ENCODE peak calls at places on chromosomes 16 and 17, in ten cellular contexts. G is stimulated activated CD4-positive, alpha-beta T cell treated with anti-CD3 and anti-CD28 coated beads, Interleukin-12 subunit alpha, Interleukin-12 subunit beta, amount 100 ng/mL, for 4 hours; U is transverse colon; X is uterus; I is NCI-H345; K is Caki2; D is dorsolateral prefrontal cortex; C is iPS DF 6.9; W is kidney glomerular epithelial cell; P is activated naive CD8-positive, alpha-beta T cell treated with anti-CD3 and anti-CD28 coated beads, Interleukin-2, amount 10 ng/mL, durations not matched to agents 7 days and 5 days. R is an unnamed sample.
A peak's percentile ranks its signal among the peaks of the same experiment; 100 is the strongest.

GRCh38 chr17:81245024-81245664 is 6.0 kb downstream of the NDUFAF8 start:
- DNase-seq in I (no peak), W (peak; percentile 89), D (no peak), K (peak; percentile 69), C (no peak), G (no peak), U (no peak), P (no peak), X (no peak), R (no peak)

GRCh38 chr16:64356267-64356666 is 765.6 kb downstream of the CDH11 start:
- DNase-seq in D (no peak), X (no peak), W (peak; percentile 98), P (no peak), C (no peak), I (no peak), U (no peak), G (no peak), K (peak; percentile 90), R (peak; percentile 69)

GRCh38 chr17:19316756-19317358 is 45.7 kb downstream of the B9D1 start:
- DNase-seq in U (no peak), D (peak; percentile 34), K (no peak), C (no peak), G (no peak), P (no peak), I (no peak), W (peak; percentile 91), X (no peak), R (peak; percentile 52)

GRCh38 chr16:589658-590159 is at the start of gene RAB40C:
- DNase-seq in C (peak; percentile 91), K (peak; percentile 97), G (peak; percentile 99), I (peak; percentile 98), U (peak; percentile 99), P (peak; percentile 97), W (peak; percentile 94), D (peak; percentile 99), X (peak; percentile 99), R (peak; percentile 94)

GRCh38 chr16:11560701-11561439 is 25.8 kb downstream of the LITAF start:
- DNase-seq in G (no peak), D (no peak), I (no peak), U (peak; percentile 26), C (no peak), X (peak; percentile 68), W (no peak), K (no peak), P (peak; percentile 61), R (no peak)

GRCh38 chr17:78529251-78529650 is 47.9 kb downstream of the DNAH17 start:
- DNase-seq in G (no peak), K (no peak), U (no peak), D (no peak), X (no peak), C (no peak), I (no peak), W (no peak), P (no peak), R (no peak)

GRCh38 chr17:77476920-77477805 is 336.4 kb downstream of the SEC14L1 start:
- DNase-seq in C (no peak), P (no peak), K (peak; percentile 38), I (no peak), U (peak; percentile 65), W (peak; percentile 23), G (peak; percentile 18), D (peak; percentile 69), X (peak; percentile 92), R (peak; percentile 90)

GRCh38 chr17:61007980-61008379 is 330.3 kb downstream of the BCAS3 start:
- DNase-seq in K (no peak), U (peak; percentile 48), G (no peak), W (no peak), P (no peak), I (no peak), D (no peak), C (no peak), X (no peak), R (no peak)

GRCh38 chr16:85300451-85300968 is 188.2 kb upstream of the CIBAR2 start:
- DNase-seq in P (no peak), K (no peak), X (no peak), W (no peak), C (no peak), I (no peak), G (no peak), D (no peak), U (no peak), R (no peak)

GRCh38 chr17:7107795-7108559 is 6.6 kb downstream of the ASGR2 start:
- DNase-seq in I (no peak), D (no peak), K (no peak), C (no peak), G (no peak), X (no peak), W (no peak), U (no peak), P (no peak), R (no peak)

GRCh38 chr16:12612598-12613101 is 191.0 kb downstream of the CPPED1 start:
- DNase-seq in D (no peak), X (no peak), W (peak; percentile 50), U (peak; percentile 12), G (no peak), P (no peak), K (peak; percentile 97), C (no peak), I (no peak), R (no peak)

GRCh38 chr17:70109497-70109896 is 34.5 kb downstream of the KCNJ16 start:
- DNase-seq in I (no peak), G (no peak), D (no peak), C (no peak), K (peak; percentile 86), X (peak; percentile 18), U (no peak), W (peak; percentile 70), P (no peak), R (no peak)

GRCh38 chr17:36602030-36602737 is 801 bp downstream of the MRM1 start:
- DNase-seq in W (no peak), K (no peak), P (peak; percentile 53), X (peak; percentile 24), U (peak; percentile 32), I (no peak), C (no peak), G (peak; percentile 18), D (no peak), R (no peak)

GRCh38 chr17:64148017-64148631 is 18.2 kb upstream of the ERN1 start:
- DNase-seq in I (no peak), X (no peak), D (no peak), C (no peak), K (no peak), W (no peak), P (no peak), G (no peak), U (no peak), R (no peak)

GRCh38 chr17:83032781-83033180 is 46.6 kb upstream of the METRNL start:
- DNase-seq in X (no peak), K (no peak), G (no peak), C (no peak), I (no peak), W (no peak), D (no peak), U (no peak), P (no peak), R (no peak)

GRCh38 chr17:47615766-47616424 is 33.8 kb upstream of the KPNB1 start:
- DNase-seq in W (peak; percentile 67), D (no peak), X (no peak), P (no peak), C (no peak), K (peak; percentile 46), I (peak; percentile 45), U (no peak), G (no peak), R (peak; percentile 46)

GRCh38 chr17:63939884-63940283 is 7.8 kb upstream of the CD79B start:
- DNase-seq in W (no peak), P (no peak), I (no peak), K (no peak), C (no peak), G (no peak), D (no peak), X (no peak), U (no peak), R (no peak)

GRCh38 chr16:12796498-12796897 is 7.2 kb downstream of the CPPED1 start:
- DNase-seq in C (no peak), X (no peak), W (no peak), G (no peak), K (no peak), U (no peak), D (no peak), I (no peak), P (no peak), R (no peak)

GRCh38 chr17:1490643-1491405 is 1.7 kb downstream of the MYO1C start:
- DNase-seq in D (no peak), G (peak; percentile 64), P (peak; percentile 80), U (peak; percentile 84), K (peak; percentile 41), W (no peak), I (peak; percentile 38), X (peak; percentile 60), C (no peak), R (no peak)

GRCh38 chr16:85062303-85062702 is 34.7 kb downstream of the KIAA0513 start:
- DNase-seq in K (no peak), W (no peak), U (no peak), C (no peak), D (no peak), P (no peak), G (no peak), I (no peak), X (no peak), R (no peak)

GRCh38 chr17:62965149-62965648 is 836 bp upstream of the TANC2 start:
- DNase-seq in W (no peak), G (peak; percentile 14), P (no peak), U (no peak), K (no peak), X (no peak), I (no peak), D (no peak), C (no peak), R (no peak)

GRCh38 chr16:17380613-17381012 is 90.1 kb downstream of the XYLT1 start:
- DNase-seq in P (no peak), U (no peak), X (no peak), I (no peak), K (no peak), D (no peak), G (no peak), W (no peak), C (no peak), R (no peak)

GRCh38 chr17:2682304-2682938 is 29.1 kb downstream of the CLUH start:
- DNase-seq in I (no peak), U (no peak), C (no peak), K (no peak), G (no peak), W (no peak), P (no peak), D (no peak), X (no peak), R (peak; percentile 19)